ENCODE peak calls at places on chromosomes 13 and 19, in four cellular contexts. U is GM23338, G is foreskin keratinocyte, J is pancreas. S is an unnamed sample.

GRCh38 chr13:31000889-31001288 is 68.4 kb downstream of the TEX26 start:
- DNase-seq in U (no peak), G (no peak), J (no peak), S (no peak)

GRCh38 chr13:111551421-111551820 is 231.0 kb downstream of the TEX29 start:
- DNase-seq in U (no peak), G (no peak), J (no peak), S (no peak)

GRCh38 chr13:113801289-113801961 is 42.4 kb downstream of the TMEM255B start:
- DNase-seq in U (no peak), G (no peak), J (peak; percentile 62), S (no peak)

GRCh38 chr13:102317593-102317992 is 84.3 kb downstream of the FGF14 start:
- DNase-seq in U (no peak), G (no peak), J (no peak), S (no peak)

GRCh38 chr13:25153736-25154135 is 18.4 kb downstream of the AMER2 start:
- DNase-seq in U (peak; percentile 59), G (no peak), J (no peak), S (no peak)

GRCh38 chr13:52862358-52863206 is 14.1 kb upstream of the PCDH8 start:
- DNase-seq in U (peak; percentile 77), G (no peak), J (no peak), S (no peak)

GRCh38 chr13:83883061-83883523 is 818 bp upstream of the SLITRK1 start:
- DNase-seq in U (peak; percentile 58), G (no peak), J (no peak), S (no peak)

GRCh38 chr13:28719656-28720055 is 886 bp upstream of the SLC46A3 start:
- DNase-seq in U (no peak), G (peak; percentile 96), J (no peak), S (no peak)

GRCh38 chr13:105918842-105919741 is 616.4 kb downstream of the EFNB2 start:
- DNase-seq in U (peak; percentile 27), G (peak; percentile 86), J (no peak), S (no peak)

GRCh38 chr13:21348771-21349170 is 110.3 kb downstream of the ZDHHC20 start:
- DNase-seq in U (no peak), G (no peak), J (no peak), S (no peak)

GRCh38 chr13:113125506-113126264 is 3.1 kb downstream of the F10 start:
- DNase-seq in U (no peak), G (no peak), J (no peak), S (no peak)

GRCh38 chr19:21610787-21611186 is 105.4 kb downstream of the ZNF429 start:
- DNase-seq in U (no peak), G (no peak), J (no peak), S (no peak)

GRCh38 chr13:108494991-108495661 is 134.3 kb upstream of the MYO16 start:
- DNase-seq in U (peak; percentile 41), G (peak; percentile 9), J (no peak), S (no peak)

GRCh38 chr19:35229601-35230000 is 1.1 kb upstream of the FAM187B start:
- DNase-seq in U (no peak), G (no peak), J (no peak), S (no peak)

GRCh38 chr13:76758738-76759137 is 127.5 kb downstream of the KCTD12 start:
- DNase-seq in U (no peak), G (peak; percentile 7), J (no peak), S (no peak)

DNA sequence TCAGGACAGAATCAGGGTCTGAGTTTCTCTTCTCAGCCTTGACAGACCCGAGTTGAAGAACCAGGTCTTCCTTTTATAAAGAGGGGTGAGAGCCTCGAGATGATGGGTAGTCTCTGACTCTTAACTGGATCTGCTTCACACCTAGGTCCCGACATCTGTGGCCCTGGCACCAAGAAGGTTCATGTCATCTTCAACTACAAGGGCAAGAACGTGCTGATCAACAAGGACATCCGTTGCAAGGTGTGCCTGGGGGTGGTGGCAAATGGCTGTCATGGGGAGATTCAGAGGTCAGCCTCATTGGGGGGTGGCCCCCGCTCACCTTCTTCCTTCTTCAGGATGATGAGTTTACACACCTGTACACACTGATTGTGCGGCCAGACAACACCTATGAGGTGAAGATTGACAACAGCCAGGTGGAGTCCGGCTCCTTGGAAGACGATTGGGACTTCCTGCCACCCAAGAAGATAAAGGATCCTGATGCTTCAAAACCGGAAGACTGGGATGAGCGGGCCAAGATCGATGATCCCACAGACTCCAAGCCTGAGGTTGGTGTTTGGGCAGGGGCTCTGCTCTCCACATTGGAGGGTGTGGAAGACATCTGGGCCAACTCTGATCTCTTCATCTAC is 1.6 kb downstream of the CALR start:
- DNase-seq in U (no peak), G (peak; percentile 6), J (no peak), S (no peak)
- H3K4me1 ChIP-seq in U (peaks cover 22% of the 10 kb centered on the region), G (peaks cover 12% of the 10 kb centered on the region), J (peaks cover 23% of the 10 kb centered on the region), S (peaks cover 45% of the 10 kb centered on the region)

DNA sequence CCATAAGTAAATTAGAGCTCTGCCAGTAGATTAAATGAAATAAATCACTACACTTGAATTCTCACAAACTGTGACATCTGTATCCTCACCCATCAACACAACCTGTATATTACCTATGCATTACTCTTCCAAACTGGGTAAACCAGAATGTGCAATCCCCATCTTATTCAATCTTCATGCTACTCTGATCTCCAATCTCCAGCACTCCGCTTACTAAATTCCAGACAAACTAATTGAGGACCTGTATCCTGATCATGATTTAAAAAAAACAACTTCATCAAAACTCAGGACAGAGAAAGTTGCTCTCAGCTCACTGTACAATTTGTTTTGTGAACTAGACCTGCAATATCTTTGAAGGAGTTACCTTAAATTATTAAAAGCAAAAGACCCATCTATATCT is 74.4 kb downstream of the FOXO1 start:
- DNase-seq in U (no peak), G (no peak), J (no peak), S (no peak)
- H3K4me1 ChIP-seq in U (peaks cover 69% of the 10 kb centered on the region), G (peaks cover 28% of the 10 kb centered on the region), J (peaks cover 37% of the 10 kb centered on the region), S (peaks cover 99% of the 10 kb centered on the region)

GRCh38 chr19:2056810-2057192 is 5.8 kb upstream of the MKNK2 start:
- DNase-seq in U (no peak), G (no peak), J (peak; percentile 39), S (no peak)
- H3K4me1 ChIP-seq in U (peaks cover 11% of the 10 kb centered on the region), G (peaks cover 13% of the 10 kb centered on the region), J (peaks cover 44% of the 10 kb centered on the region), S (peaks cover 73% of the 10 kb centered on the region)

GRCh38 chr19:40302224-40303011 is 17.3 kb upstream of the AKT2 start:
- DNase-seq in U (no peak), G (peak; percentile 72), J (no peak), S (no peak)
- H3K4me1 ChIP-seq in U (peaks cover 7% of the 10 kb centered on the region), G (peaks cover 20% of the 10 kb centered on the region), J (no peaks in the 10 kb centered on the region), S (peaks cover 3% of the 10 kb centered on the region)

GRCh38 chr19:38557205-38557799 is 60.5 kb downstream of the MAP4K1 start:
- DNase-seq in U (no peak), G (no peak), J (no peak), S (peak; percentile 23)
- H3K4me1 ChIP-seq in U (no peaks in the 10 kb centered on the region), G (peaks cover 6% of the 10 kb centered on the region), J (no peaks in the 10 kb centered on the region), S (peaks cover 38% of the 10 kb centered on the region)

S was measured in CD8-positive, alpha-beta memory T cell.